ENCODE peak calls at places on chromosome 13, in seven cellular contexts. T is stimulated activated CD8-positive, alpha-beta memory T cell treated with anti-CD3 and anti-CD28 coated beads, Interleukin-4, amount 100 ng/mL, for 1 hour; L is omental fat pad; I is CD4-positive, alpha-beta T cell; J is KBM-7; C is HCEC 1CT; R is heart right ventricle. B is an unnamed sample.

GRCh38 chr13:94233401-94233800 is 246.1 kb downstream of the DCT start:
- DNase-seq in T (no peak), L (peak), I (no peak), J (no peak), C (peak), R (peak), B (no peak)

GRCh38 chr13:113121183-113121927 is 1.2 kb upstream of the F10 start:
- DNase-seq in T (no peak), L (no peak), I (no peak), J (no peak), C (no peak), R (no peak), B (no peak)

GRCh38 chr13:75963318-75963717 is 327.2 kb downstream of the LMO7 start:
- DNase-seq in T (no peak), L (no peak), I (no peak), J (no peak), C (no peak), R (no peak), B (no peak)

GRCh38 chr13:95067303-95067702 is 233.9 kb downstream of the ABCC4 start:
- DNase-seq in T (no peak), L (no peak), I (no peak), J (no peak), C (peak), R (no peak), B (no peak)

GRCh38 chr13:110345701-110346100 is 38.6 kb downstream of the COL4A2 start:
- DNase-seq in T (no peak), L (no peak), I (no peak), J (no peak), C (no peak), R (no peak), B (no peak)

GRCh38 chr13:108915634-108916497 is 286.5 kb downstream of the MYO16 start:
- DNase-seq in T (peak), L (peak), I (peak), J (peak), C (peak), R (peak), B (no peak)

GRCh38 chr13:21010621-21011020 is 50.8 kb downstream of the LATS2 start:
- DNase-seq in T (no peak), L (no peak), I (no peak), J (peak), C (no peak), R (no peak), B (no peak)

GRCh38 chr13:86559915-86560314 is 760.7 kb upstream of the SLITRK6 start:
- DNase-seq in T (no peak), L (no peak), I (no peak), J (no peak), C (no peak), R (no peak), B (no peak)

GRCh38 chr13:98239156-98240076 is 62.3 kb upstream of the RNF113B start:
- DNase-seq in T (no peak), L (no peak), I (no peak), J (no peak), C (no peak), R (no peak), B (peak)

GRCh38 chr13:23391752-23392151 is 41.8 kb downstream of the SACS start:
- DNase-seq in T (no peak), L (no peak), I (no peak), J (no peak), C (peak), R (no peak), B (no peak)

GRCh38 chr13:99357920-99358319 is 50.7 kb upstream of the GPR183 start:
- DNase-seq in T (no peak), L (no peak), I (no peak), J (no peak), C (no peak), R (no peak), B (no peak)

GRCh38 chr13:29438772-29439171 is 156.7 kb downstream of the SLC7A1 start:
- DNase-seq in T (no peak), L (no peak), I (no peak), J (no peak), C (no peak), R (peak), B (no peak)

GRCh38 chr13:97395437-97396136 is 38.4 kb upstream of the RAP2A start:
- DNase-seq in T (no peak), L (no peak), I (no peak), J (no peak), C (peak), R (no peak), B (no peak)

GRCh38 chr13:100392709-100393630 is 195.6 kb downstream of the GGACT start:
- DNase-seq in T (peak), L (peak), I (no peak), J (peak), C (peak), R (peak), B (peak)

GRCh38 chr13:77584111-77584510 is 48.6 kb downstream of the SCEL start:
- DNase-seq in T (no peak), L (no peak), I (no peak), J (no peak), C (no peak), R (no peak), B (no peak)

GRCh38 chr13:112994084-112994780 is 25.2 kb downstream of the MCF2L start:
- DNase-seq in T (no peak), L (no peak), I (no peak), J (no peak), C (no peak), R (no peak), B (no peak)

GRCh38 chr13:40126301-40127085 is 471.0 kb downstream of the COG6 start:
- DNase-seq in T (no peak), L (no peak), I (no peak), J (no peak), C (no peak), R (no peak), B (no peak)

GRCh38 chr13:60662595-60662994 is 265.6 kb downstream of the TDRD3 start:
- DNase-seq in T (no peak), L (no peak), I (no peak), J (no peak), C (no peak), R (no peak), B (no peak)

GRCh38 chr13:99982021-99982740 is 597 bp downstream of the ZIC2 start:
- DNase-seq in T (no peak), L (no peak), I (no peak), J (peak), C (no peak), R (no peak), B (no peak)

GRCh38 chr13:110448230-110448629 is 113.3 kb downstream of the RAB20 start:
- DNase-seq in T (no peak), L (no peak), I (no peak), J (no peak), C (peak), R (no peak), B (no peak)

GRCh38 chr13:98664047-98664446 is 87.1 kb upstream of the STK24 start:
- DNase-seq in T (no peak), L (no peak), I (no peak), J (no peak), C (peak), R (no peak), B (no peak)

GRCh38 chr13:36382030-36382429 is 35.8 kb upstream of the SPART start:
- DNase-seq in T (no peak), L (no peak), I (no peak), J (no peak), C (no peak), R (no peak), B (no peak)

GRCh38 chr13:94303644-94304174 is 175.8 kb downstream of the DCT start:
- DNase-seq in T (no peak), L (no peak), I (no peak), J (no peak), C (no peak), R (no peak), B (no peak)

GRCh38 chr13:26377038-26377437 is 123.1 kb downstream of the CDK8 start:
- DNase-seq in T (no peak), L (no peak), I (no peak), J (peak), C (peak), R (no peak), B (no peak)

GRCh38 chr13:106573279-106573831 is 5.4 kb upstream of the ARGLU1 start:
- DNase-seq in T (no peak), L (no peak), I (no peak), J (no peak), C (peak), R (no peak), B (no peak)

GRCh38 chr13:30796833-30797601 is 61.7 kb downstream of the ALOX5AP start:
- DNase-seq in T (no peak), L (no peak), I (no peak), J (no peak), C (no peak), R (no peak), B (no peak)

GRCh38 chr13:79522583-79522982 is 41.6 kb downstream of the NDFIP2 start:
- DNase-seq in T (no peak), L (no peak), I (no peak), J (peak), C (peak), R (no peak), B (no peak)

GRCh38 chr13:73708393-73708985 is 425.7 kb downstream of the KLF12 start:
- DNase-seq in T (peak), L (no peak), I (peak), J (peak), C (peak), R (peak), B (peak)

GRCh38 chr13:113653264-113654174 is 4.5 kb downstream of the ATP4B start:
- DNase-seq in T (no peak), L (no peak), I (no peak), J (no peak), C (no peak), R (no peak), B (no peak)

GRCh38 chr13:111387945-111388600 is 67.6 kb downstream of the TEX29 start:
- DNase-seq in T (no peak), L (no peak), I (no peak), J (no peak), C (no peak), R (no peak), B (no peak)

GRCh38 chr13:112322562-112322961 is 53.6 kb upstream of the SPACA7 start:
- DNase-seq in T (no peak), L (no peak), I (no peak), J (no peak), C (no peak), R (no peak), B (no peak)

GRCh38 chr13:95535243-95535642 is 17.3 kb upstream of the CLDN10 start:
- DNase-seq in T (no peak), L (no peak), I (no peak), J (no peak), C (peak), R (no peak), B (no peak)

GRCh38 chr13:52845766-52846566 is 2.5 kb downstream of the PCDH8 start:
- DNase-seq in T (no peak), L (no peak), I (no peak), J (peak), C (no peak), R (no peak), B (no peak)

GRCh38 chr13:76754414-76754813 is 131.8 kb downstream of the KCTD12 start:
- DNase-seq in T (no peak), L (no peak), I (no peak), J (no peak), C (peak), R (peak), B (no peak)

GRCh38 chr13:27005976-27006518 is 165.6 kb downstream of the USP12 start:
- DNase-seq in T (no peak), L (no peak), I (no peak), J (no peak), C (no peak), R (no peak), B (no peak)

GRCh38 chr13:114230117-114230516 is 4.6 kb upstream of the CDC16 start:
- DNase-seq in T (no peak), L (no peak), I (no peak), J (no peak), C (no peak), R (no peak), B (no peak)

GRCh38 chr13:86006317-86006716 is 207.1 kb upstream of the SLITRK6 start:
- DNase-seq in T (no peak), L (no peak), I (no peak), J (no peak), C (no peak), R (no peak), B (no peak)

GRCh38 chr13:60936281-60936680 is 479.4 kb downstream of the PCDH20 start:
- DNase-seq in T (no peak), L (no peak), I (no peak), J (no peak), C (no peak), R (no peak), B (no peak)